ENCODE peak calls at places on chromosomes 2 and 18, in four cellular contexts. N is kidney, Z is fibroblast of lung, R is psoas muscle. F is an unnamed sample. For H3K4me1 and H3K9me3, the result is how much of the 10 kb centered on the place peaks cover.

GRCh38 chr2:6927186-6927585 is 10.0 kb downstream of the RNF144A start:
- DNase-seq in R (no peak), N (no peak), Z (no peak), F (no peak)

GRCh38 chr2:231250146-231250545 is 51.7 kb downstream of the ARMC9 start:
- DNase-seq in R (no peak), Z (no peak), N (no peak), F (no peak)

GRCh38 chr2:238652053-238652770 is 195.7 kb upstream of the TWIST2 start:
- DNase-seq in R (no peak), N (no peak), Z (no peak), F (peak)

GRCh38 chr18:27778441-27778840 is 398.5 kb downstream of the CDH2 start:
- DNase-seq in Z (peak), N (no peak), R (no peak), F (no peak)

GRCh38 chr2:4219121-4219520 is 515.7 kb downstream of the DCDC2C start:
- DNase-seq in R (no peak), Z (no peak), N (no peak), F (no peak)

GRCh38 chr18:1848716-1849115 is 722.6 kb downstream of the METTL4 start:
- DNase-seq in Z (peak), R (no peak), N (no peak), F (no peak)

GRCh38 chr2:67329951-67330350 is 67.2 kb upstream of the ETAA1 start:
- DNase-seq in Z (no peak), N (no peak), R (no peak), F (no peak)

GRCh38 chr2:145569108-145569507 is 1049.2 kb upstream of the ZEB2 start:
- DNase-seq in Z (peak), R (no peak), N (no peak), F (no peak)

GRCh38 chr2:127768775-127769479 is 42.0 kb downstream of the WDR33 start:
- DNase-seq in Z (peak), R (no peak), N (no peak), F (no peak)

GRCh38 chr2:224982910-224983688 is 59.2 kb downstream of the DOCK10 start:
- DNase-seq in N (no peak), R (no peak), Z (peak), F (no peak)

GRCh38 chr2:122651236-122651635 is 895.8 kb downstream of the TSN start:
- DNase-seq in R (no peak), Z (no peak), N (no peak), F (no peak)

GRCh38 chr2:25453199-25453903 is 111.6 kb upstream of the DNMT3A start:
- DNase-seq in R (no peak), N (no peak), Z (peak), F (no peak)

GRCh38 chr2:64023485-64024258 is 4.4 kb upstream of the VPS54 start:
- DNase-seq in Z (no peak), N (no peak), R (no peak), F (no peak)

GRCh38 chr2:120597595-120598193 is 138.0 kb upstream of the GLI2 start:
- DNase-seq in R (peak), N (peak), Z (no peak), F (no peak)

GRCh38 chr2:178994264-178994663 is 55.7 kb downstream of the CCDC141 start:
- DNase-seq in N (peak), Z (no peak), R (no peak), F (no peak)

GRCh38 chr2:182014284-182014683 is 28.6 kb downstream of the PPP1R1C start:
- DNase-seq in Z (no peak), R (no peak), N (no peak), F (no peak)

GRCh38 chr18:36314754-36315153 is 17.2 kb downstream of the FHOD3 start:
- DNase-seq in Z (peak), R (no peak), N (no peak), F (no peak)

GRCh38 chr2:10444463-10444862 is 3.7 kb downstream of the ODC1 start:
- DNase-seq in Z (peak), N (no peak), R (no peak), F (no peak)

GRCh38 chr18:62802523-62802922 is 87.2 kb downstream of the PHLPP1 start:
- DNase-seq in Z (no peak), N (no peak), R (no peak), F (no peak)

GRCh38 chr2:133755515-133756311 is 187.4 kb upstream of the NCKAP5 start:
- DNase-seq in Z (peak), R (no peak), N (no peak), F (no peak)

GRCh38 chr18:616380-616995 is 19.7 kb downstream of the CLUL1 start:
- DNase-seq in R (no peak), Z (peak), N (no peak), F (no peak)

GRCh38 chr2:231621051-231621879 is 28.6 kb downstream of the TEX44 start:
- DNase-seq in R (peak), Z (no peak), N (no peak), F (no peak)

GRCh38 chr2:121078869-121079268 is 206.1 kb downstream of the TFCP2L1 start:
- DNase-seq in N (no peak), R (no peak), Z (peak), F (no peak)

GRCh38 chr18:61609131-61609530 is 275.9 kb downstream of the CDH20 start:
- DNase-seq in Z (no peak), R (no peak), N (no peak), F (no peak)

GRCh38 chr18:63293930-63294329 is 25.6 kb downstream of the BCL2 start:
- DNase-seq in N (no peak), Z (no peak), R (no peak), F (no peak)

GRCh38 chr2:105804266-105804665 is 59.6 kb downstream of the NCK2 start:
- DNase-seq in R (no peak), Z (peak), N (no peak), F (no peak)

GRCh38 chr2:11348209-11348749 is 3.8 kb upstream of the ROCK2 start:
- DNase-seq in N (peak), Z (no peak), R (peak), F (peak)

GRCh38 chr2:206832886-206833285 is 67.5 kb downstream of the FASTKD2 start:
- DNase-seq in N (no peak), Z (peak), R (no peak), F (no peak)

GRCh38 chr2:36373149-36373880 is 17.7 kb downstream of the CRIM1 start:
- DNase-seq in Z (peak), N (no peak), R (no peak), F (no peak)

GRCh38 chr2:25740810-25741381 is 67.5 kb upstream of the DTNB start:
- DNase-seq in Z (peak), R (no peak), N (no peak), F (no peak)

GRCh38 chr2:38039111-38039510 is 36.8 kb downstream of the CYP1B1 start:
- DNase-seq in Z (peak), R (no peak), N (no peak), F (no peak)

GRCh38 chr2:183605440-183605839 is 481.2 kb downstream of the NUP35 start:
- DNase-seq in N (no peak), R (no peak), Z (no peak), F (no peak)

DNA sequence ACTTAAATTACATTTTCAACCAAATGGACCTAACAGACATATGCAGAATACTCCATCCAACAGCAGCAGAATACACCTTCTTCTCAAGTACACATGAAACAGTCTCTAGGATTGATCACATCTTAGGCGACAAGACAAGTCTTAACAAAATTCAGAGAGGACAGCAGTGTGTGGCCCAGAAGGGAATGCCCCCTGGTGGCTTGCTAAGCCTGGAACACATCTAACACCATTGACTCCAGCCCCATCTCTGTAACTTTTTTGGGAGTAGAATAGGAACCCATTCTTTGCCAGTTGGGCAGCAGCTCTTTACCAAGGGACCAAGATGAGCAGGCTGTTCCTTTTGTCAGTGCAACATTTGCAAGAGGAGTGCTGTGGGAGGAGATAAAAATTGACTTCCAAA is 249.9 kb downstream of the PLCL1 start:
- DNase-seq in R (no peak), Z (peak), N (no peak), F (no peak)
- H3K4me1 ChIP-seq in R (under half), Z (under half), N (under half), F (under half)

GRCh38 chr18:14920976-14921375 is 173.0 kb downstream of the ANKRD30B start:
- DNase-seq in Z (no peak), N (no peak), R (no peak), F (no peak)
- H3K9me3 ChIP-seq in Z (under half), N (under half), R (under half), F (under half)

GRCh38 chr2:228701506-228701905 is 520.0 kb upstream of the SPHKAP start:
- DNase-seq in R (no peak), N (no peak), Z (no peak), F (no peak)

GRCh38 chr2:228703099-228703498 is 521.6 kb upstream of the SPHKAP start:
- DNase-seq in R (no peak), Z (no peak), N (no peak), F (no peak)

GRCh38 chr2:228707846-228708245 is 526.4 kb upstream of the SPHKAP start:
- DNase-seq in R (no peak), N (no peak), Z (no peak), F (no peak)

GRCh38 chr2:228709788-228710371 is 528.4 kb upstream of the SPHKAP start:
- DNase-seq in Z (no peak), R (no peak), N (no peak), F (no peak)

GRCh38 chr2:228705331-228705730 is 523.8 kb upstream of the SPHKAP start:
- DNase-seq in Z (no peak), N (no peak), R (no peak), F (no peak)
- H3K4me1 ChIP-seq in Z (under half), N (under half), R (under half), F (under half)

GRCh38 chr18:72452328-72452727 is 91.8 kb downstream of the CBLN2 start:
- DNase-seq in Z (no peak), R (no peak), N (no peak), F (no peak)
- H3K9me3 ChIP-seq in Z (under half), R (under half), N (under half), F (under half)

DNA sequence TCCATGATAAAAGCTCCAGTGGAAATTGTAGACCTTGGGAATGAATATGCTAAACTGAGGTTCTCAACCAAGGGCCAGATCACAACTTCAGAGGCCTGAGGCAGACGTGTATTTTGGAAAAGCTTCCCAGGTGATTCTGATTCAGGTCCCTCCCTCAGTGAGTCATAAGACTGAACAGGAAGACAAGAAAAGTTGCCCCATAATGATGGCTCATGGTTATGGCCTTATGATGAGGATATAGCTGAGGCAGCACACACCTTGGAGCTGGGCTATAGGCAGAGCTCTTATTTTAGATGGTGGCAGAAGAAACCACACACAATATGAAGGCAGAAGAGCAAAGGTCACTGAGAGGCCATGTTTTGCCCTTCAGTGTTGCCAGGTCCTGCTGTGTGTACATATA is 9.6 kb downstream of the ANTXR1 start:
- DNase-seq in N (no peak), R (no peak), Z (no peak), F (no peak)
- H3K4me1 ChIP-seq in N (under half), R (under half), Z (under half), F (under half)

GRCh38 chr2:239890347-239890746 is 134.8 kb downstream of the NDUFA10 start:
- DNase-seq in Z (no peak), N (no peak), R (no peak), F (no peak)
- H3K9me3 ChIP-seq in Z (under half), N (under half), R (under half), F (under half)

DNA sequence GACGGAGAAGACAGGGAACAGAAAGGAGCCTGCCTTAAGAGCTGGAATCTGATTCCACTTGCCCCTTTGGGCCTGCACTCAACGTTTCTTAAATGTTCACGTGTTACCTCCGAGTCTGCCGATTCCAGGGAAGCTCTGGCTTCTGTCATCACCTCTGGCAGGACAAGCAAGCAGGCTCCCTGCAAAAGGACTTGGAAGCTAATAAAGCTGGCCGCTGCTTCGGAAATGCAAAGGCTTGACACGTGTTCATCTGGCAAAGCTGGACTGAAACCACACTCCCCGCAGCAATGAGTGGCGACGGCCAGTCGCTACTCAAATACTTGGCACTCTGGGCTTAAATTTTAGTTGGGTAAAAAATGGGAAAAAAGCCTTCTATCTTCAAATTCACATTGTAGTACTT is 231.2 kb downstream of the PRKCE start:
- DNase-seq in Z (peak), R (no peak), N (no peak), F (peak)
- H3K4me1 ChIP-seq in Z (under half), R (under half), N (under half), F (under half)

GRCh38 chr18:35306588-35307250 is 16.7 kb upstream of the ZSCAN30 start:
- DNase-seq in R (no peak), N (no peak), Z (no peak), F (no peak)
- H3K9me3 ChIP-seq in R (half or more), N (under half), Z (under half), F (half or more)